ENCODE peak calls at places on chromosomes 4 and X, in five cellular contexts. B, R, L, K and I are unnamed samples.

GRCh38 chrX:78019586-78020483 is 50.4 kb upstream of the PGAM4 start:
- DNase-seq in B (no peak), R (no peak), L (no peak), K (no peak), I (no peak)

GRCh38 chrX:17655232-17656034 is 81.9 kb upstream of the SCML1 start:
- DNase-seq in B (peak; percentile 33), R (no peak), L (no peak), K (no peak), I (no peak)

GRCh38 chr4:134952775-134953174 is 751.2 kb upstream of the PABPC4L start:
- DNase-seq in B (no peak), R (no peak), L (no peak), K (no peak), I (no peak)

GRCh38 chrX:34218063-34218462 is 85.9 kb upstream of the FAM47A start:
- DNase-seq in B (no peak), R (no peak), L (no peak), K (no peak), I (no peak)

GRCh38 chr4:52853351-52853750 is 8.8 kb upstream of the RASL11B start:
- DNase-seq in B (peak; percentile 70), R (no peak), L (no peak), K (no peak), I (no peak)

GRCh38 chrX:43005561-43005960 is 227.6 kb upstream of the PPP1R2C start:
- DNase-seq in B (no peak), R (no peak), L (no peak), K (no peak), I (no peak)

GRCh38 chr4:40199999-40200880 is 3.4 kb downstream of the RHOH start:
- DNase-seq in B (no peak), R (no peak), L (peak; percentile 58), K (no peak), I (peak; percentile 69)

GRCh38 chrX:67777148-67777547 is 233.3 kb downstream of the AR start:
- DNase-seq in B (no peak), R (no peak), L (no peak), K (no peak), I (no peak)

GRCh38 chr4:77994194-77994721 is 62.9 kb upstream of the FRAS1 start:
- DNase-seq in B (peak; percentile 79), R (no peak), L (no peak), K (no peak), I (no peak)

GRCh38 chrX:49058794-49059193 is at the start of gene CCDC120:
- DNase-seq in B (no peak), R (no peak), L (no peak), K (no peak), I (no peak)

GRCh38 chrX:40107291-40108083 is 9.7 kb upstream of the BCOR start:
- DNase-seq in B (peak; percentile 68), R (peak; percentile 82), L (no peak), K (peak; percentile 87), I (no peak)

GRCh38 chrX:100642296-100642695 is 1.7 kb upstream of the SRPX2 start:
- DNase-seq in B (no peak), R (no peak), L (no peak), K (no peak), I (no peak)

GRCh38 chrX:1524874-1525582 is 12.0 kb downstream of the P2RY8 start:
- DNase-seq in B (no peak), R (no peak), L (no peak), K (peak; percentile 30), I (no peak)

GRCh38 chrX:368811-369562 is 17.7 kb downstream of the PPP2R3B start:
- DNase-seq in B (peak; percentile 63), R (no peak), L (no peak), K (no peak), I (no peak)

GRCh38 chr4:5566991-5567390 is 141.4 kb downstream of the EVC2 start:
- DNase-seq in B (no peak), R (no peak), L (no peak), K (no peak), I (no peak)

GRCh38 chr4:170325599-170325998 is 235.8 kb upstream of the AADAT start:
- DNase-seq in B (no peak), R (no peak), L (no peak), K (no peak), I (no peak)

GRCh38 chr4:38050560-38051350 is 90.6 kb downstream of the PTTG2 start:
- DNase-seq in B (peak; percentile 9), R (no peak), L (no peak), K (no peak), I (no peak)

GRCh38 chr4:127236875-127237274 is 395.9 kb upstream of the INTU start:
- DNase-seq in B (peak; percentile 18), R (no peak), L (no peak), K (no peak), I (no peak)

GRCh38 chrX:4932790-4933189 is 1219.3 kb upstream of the PRKX start:
- DNase-seq in B (no peak), R (no peak), L (no peak), K (no peak), I (no peak)

GRCh38 chr4:93764647-93765246 is 63.8 kb upstream of the ATOH1 start:
- DNase-seq in B (peak; percentile 58), R (no peak), L (no peak), K (no peak), I (no peak)

GRCh38 chrX:84248226-84248625 is 60.2 kb upstream of the RPS6KA6 start:
- DNase-seq in B (peak; percentile 73), R (no peak), L (no peak), K (no peak), I (no peak)

GRCh38 chr4:39712819-39713607 is 15.1 kb downstream of the UBE2K start:
- DNase-seq in B (no peak), R (no peak), L (no peak), K (peak; percentile 51), I (no peak)

GRCh38 chr4:3483471-3483921 is 20.4 kb downstream of the DOK7 start:
- DNase-seq in B (peak; percentile 89), R (no peak), L (no peak), K (peak; percentile 85), I (no peak)

GRCh38 chr4:34279011-34279410 is 1965.3 kb downstream of the ARAP2 start:
- DNase-seq in B (no peak), R (no peak), L (no peak), K (no peak), I (no peak)

GRCh38 chrX:69535661-69536060 is 31.5 kb downstream of the NALF2 start:
- DNase-seq in B (no peak), R (no peak), L (no peak), K (no peak), I (no peak)

GRCh38 chr4:86441175-86441960 is 81.5 kb upstream of the MAPK10 start:
- DNase-seq in B (peak; percentile 47), R (no peak), L (no peak), K (no peak), I (no peak)

GRCh38 chr4:58138786-58139185 is 1028.6 kb upstream of the IGFBP7 start:
- DNase-seq in B (no peak), R (no peak), L (no peak), K (no peak), I (no peak)

DNA sequence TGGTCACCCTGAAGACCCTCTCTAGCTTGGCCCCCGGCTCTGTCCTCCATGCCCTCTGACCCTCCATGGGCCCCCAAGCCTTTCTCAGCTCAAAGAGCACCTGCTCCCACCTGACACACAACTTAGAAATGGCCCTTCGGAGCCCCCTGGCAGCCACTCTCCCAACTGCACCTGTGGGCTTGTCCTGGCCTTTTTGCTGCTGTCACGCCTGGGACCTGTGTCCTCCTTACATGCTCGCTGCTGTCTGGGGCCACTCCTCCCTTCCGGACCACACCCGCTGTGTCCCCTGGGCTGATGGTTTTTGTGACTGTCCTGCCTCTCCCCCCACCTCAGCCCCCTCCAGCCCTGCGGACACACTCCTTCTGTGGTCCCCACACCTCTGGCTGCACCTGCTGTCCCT is 106.2 kb upstream of the AFAP1 start:
- DNase-seq in B (no peak), R (no peak), L (no peak), K (no peak), I (no peak)
- H3K4me1 ChIP-seq in B (no peaks in the 10 kb centered on the region), R (peaks cover 9% of the 10 kb centered on the region), L (no peaks in the 10 kb centered on the region), K (peaks cover 10% of the 10 kb centered on the region), I (no peaks in the 10 kb centered on the region)

DNA sequence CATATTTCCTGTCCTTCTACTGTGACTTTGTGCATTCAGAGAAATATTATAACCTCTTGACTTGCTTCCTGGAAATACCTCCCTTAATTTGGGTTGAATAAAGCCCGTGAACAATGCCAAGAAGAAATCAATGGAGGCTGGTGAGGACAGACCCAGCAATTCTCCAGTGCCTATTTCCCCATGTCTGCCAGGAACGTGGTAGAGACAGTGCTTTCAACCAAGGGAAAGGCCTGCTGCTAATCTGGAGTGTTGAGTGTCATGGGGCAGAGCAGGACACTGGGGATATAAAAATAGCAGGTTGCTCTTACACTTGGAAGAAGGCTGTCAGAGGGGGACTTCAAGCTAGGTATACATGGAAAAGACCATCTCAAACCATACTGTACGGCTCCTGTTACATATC is 19.9 kb downstream of the TSC22D3 start:
- DNase-seq in B (no peak), R (no peak), L (no peak), K (no peak), I (no peak)
- H3K4me1 ChIP-seq in B (no peaks in the 10 kb centered on the region), R (no peaks in the 10 kb centered on the region), L (no peaks in the 10 kb centered on the region), K (peaks cover 31% of the 10 kb centered on the region), I (no peaks in the 10 kb centered on the region)

GRCh38 chr4:1045193-1045594 is 33.8 kb downstream of the FGFRL1 start:
- DNase-seq in B (no peak), R (peak; percentile 62), L (no peak), K (no peak), I (no peak)
- H3K4me1 ChIP-seq in B (peaks cover 37% of the 10 kb centered on the region), R (peaks cover 44% of the 10 kb centered on the region), L (no peaks in the 10 kb centered on the region), K (peaks cover 42% of the 10 kb centered on the region), I (no peaks in the 10 kb centered on the region)

GRCh38 chr4:684611-685010 is 4.3 kb downstream of the SLC49A3 start:
- DNase-seq in B (no peak), R (no peak), L (no peak), K (no peak), I (no peak)
- H3K4me1 ChIP-seq in B (peaks cover 22% of the 10 kb centered on the region), R (peaks cover 20% of the 10 kb centered on the region), L (peaks cover 15% of the 10 kb centered on the region), K (peaks cover 58% of the 10 kb centered on the region), I (peaks cover 4% of the 10 kb centered on the region)

DNA sequence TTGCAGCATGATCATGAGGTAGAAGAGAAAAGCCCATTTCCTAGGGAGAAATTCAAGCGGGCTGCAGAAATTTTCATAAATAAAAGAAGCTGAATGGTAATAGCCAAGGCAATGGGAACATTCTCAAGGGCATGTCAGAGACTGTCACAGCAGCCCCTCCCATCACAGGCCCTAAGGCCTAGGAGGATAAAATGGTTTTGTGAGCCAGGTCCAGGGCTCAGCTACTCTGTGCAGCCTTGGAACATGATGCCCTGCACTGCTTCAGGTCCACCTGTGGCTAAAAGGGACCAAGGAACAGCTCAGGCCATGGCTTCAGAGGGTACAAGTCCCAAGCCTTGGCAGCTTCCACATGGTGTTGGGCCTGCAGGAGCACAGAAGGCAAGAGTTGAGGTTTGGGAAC is 93.3 kb downstream of the DACH2 start:
- DNase-seq in B (no peak), R (no peak), L (no peak), K (no peak), I (no peak)
- H3K4me1 ChIP-seq in B (no peaks in the 10 kb centered on the region), R (no peaks in the 10 kb centered on the region), L (no peaks in the 10 kb centered on the region), K (no peaks in the 10 kb centered on the region), I (no peaks in the 10 kb centered on the region)

GRCh38 chr4:140095694-140096482 is 58.1 kb downstream of the MAML3 start:
- DNase-seq in B (peak; percentile 92), R (peak; percentile 68), L (peak; percentile 68), K (no peak), I (no peak)

GRCh38 chr4:140096921-140097320 is 57.1 kb downstream of the MAML3 start:
- DNase-seq in B (no peak), R (no peak), L (no peak), K (no peak), I (no peak)

GRCh38 chr4:140096483-140096861 is 57.5 kb downstream of the MAML3 start:
- DNase-seq in B (no peak), R (no peak), L (no peak), K (no peak), I (no peak)

GRCh38 chr4:140092094-140092820 is 61.7 kb downstream of the MAML3 start:
- DNase-seq in B (peak; percentile 58), R (no peak), L (peak; percentile 26), K (peak; percentile 70), I (no peak)

GRCh38 chr4:140094701-140095420 is 59.1 kb downstream of the MAML3 start:
- DNase-seq in B (no peak), R (peak; percentile 83), L (peak; percentile 70), K (peak; percentile 72), I (peak; percentile 35)
- H3K4me1 ChIP-seq in B (peaks cover 61% of the 10 kb centered on the region), R (peaks cover 57% of the 10 kb centered on the region), L (peaks cover 47% of the 10 kb centered on the region), K (peaks cover 77% of the 10 kb centered on the region), I (peaks cover 47% of the 10 kb centered on the region)